ENCODE peak calls at places on chromosomes 12 and 14, in ten cellular contexts. C is BJ, U is DND-41, L is fibroblast of the aortic adventitia, B is fibroblast of mammary gland, E is colonic mucosa, A is stomach, H is cardiac muscle cell, X is astrocyte of the spinal cord, D is SK-N-SH. R is an unnamed sample.

GRCh38 chr12:33546004-33546403 is 106.4 kb upstream of the SYT10 start:
- DNase-seq in C (no peak), U (no peak), L (no peak), B (no peak), E (no peak), A (no peak), H (no peak), X (no peak), D (no peak), R (no peak)

GRCh38 chr12:50699149-50699548 is 64.8 kb upstream of the ATF1 start:
- DNase-seq in C (no peak), U (no peak), L (no peak), B (no peak), E (no peak), A (no peak), H (no peak), X (no peak), D (no peak), R (no peak)

GRCh38 chr12:98440165-98440581 is 75.2 kb upstream of the TMPO start:
- DNase-seq in C (peak; percentile 91), U (no peak), L (peak; percentile 99), B (peak; percentile 95), E (peak; percentile 42), A (peak; percentile 35), H (no peak), X (peak; percentile 86), D (no peak), R (no peak)

GRCh38 chr14:47676301-47676617 is 854 bp upstream of the MDGA2 start:
- DNase-seq in C (no peak), U (no peak), L (no peak), B (no peak), E (no peak), A (no peak), H (no peak), X (no peak), D (no peak), R (no peak)

GRCh38 chr12:4244868-4245267 is 28.7 kb upstream of the CCND2 start:
- DNase-seq in C (no peak), U (no peak), L (no peak), B (no peak), E (no peak), A (no peak), H (no peak), X (no peak), D (no peak), R (no peak)

GRCh38 chr12:122860052-122860853 is 25.0 kb downstream of the HIP1R start:
- DNase-seq in C (no peak), U (peak; percentile 78), L (peak; percentile 82), B (peak; percentile 77), E (peak; percentile 89), A (peak; percentile 87), H (peak; percentile 87), X (peak; percentile 69), D (peak; percentile 89), R (peak; percentile 92)

GRCh38 chr12:52210186-52210924 is 18.5 kb upstream of the KRT80 start:
- DNase-seq in C (no peak), U (no peak), L (peak; percentile 93), B (peak; percentile 87), E (no peak), A (no peak), H (no peak), X (no peak), D (no peak), R (no peak)

GRCh38 chr12:69476276-69477017 is 6.3 kb downstream of the FRS2 start:
- DNase-seq in C (no peak), U (no peak), L (peak; percentile 55), B (peak; percentile 50), E (no peak), A (no peak), H (no peak), X (no peak), D (peak; percentile 9), R (no peak)

GRCh38 chr14:50040401-50040775 is 76.0 kb downstream of the VCPKMT start:
- DNase-seq in C (no peak), U (peak; percentile 66), L (peak; percentile 60), B (peak; percentile 85), E (no peak), A (peak; percentile 29), H (no peak), X (peak; percentile 76), D (no peak), R (peak; percentile 49)

GRCh38 chr14:21054768-21055145 is 2.9 kb upstream of the RNASE8 start:
- DNase-seq in C (no peak), U (no peak), L (no peak), B (no peak), E (no peak), A (no peak), H (no peak), X (no peak), D (no peak), R (no peak)

GRCh38 chr14:21058903-21059302 is 1.3 kb downstream of the RNASE8 start:
- DNase-seq in C (no peak), U (no peak), L (no peak), B (no peak), E (no peak), A (no peak), H (no peak), X (no peak), D (no peak), R (no peak)

GRCh38 chr14:21057803-21058675 is at the start of gene RNASE8:
- DNase-seq in C (no peak), U (no peak), L (no peak), B (peak; percentile 55), E (peak; percentile 36), A (no peak), H (no peak), X (no peak), D (no peak), R (no peak)

GRCh38 chr14:21055473-21056117 is 2.0 kb upstream of the RNASE8 start:
- DNase-seq in C (no peak), U (no peak), L (no peak), B (no peak), E (peak; percentile 80), A (no peak), H (no peak), X (no peak), D (no peak), R (no peak)

GRCh38 chr14:21056520-21057163 is 980 bp upstream of the RNASE8 start:
- DNase-seq in C (no peak), U (no peak), L (no peak), B (peak; percentile 79), E (peak; percentile 90), A (no peak), H (no peak), X (no peak), D (no peak), R (no peak)
- TF ChIP-seq CTCF in C (no peak), U (no peak), L (no peak), B (no peak), E (no peak), A (no peak), H (no peak), X (no peak), D (no peak), R (no peak)

GRCh38 chr12:105231396-105231795 is 4.6 kb downstream of the APPL2 start:
- DNase-seq in C (no peak), U (no peak), L (no peak), B (no peak), E (peak; percentile 44), A (no peak), H (no peak), X (no peak), D (no peak), R (no peak)

GRCh38 chr12:105234197-105234596 is 1.8 kb downstream of the APPL2 start:
- DNase-seq in C (no peak), U (no peak), L (no peak), B (no peak), E (no peak), A (no peak), H (no peak), X (no peak), D (no peak), R (no peak)

GRCh38 chr12:105235299-105235746 is 651 bp downstream of the APPL2 start:
- DNase-seq in C (no peak), U (peak; percentile 10), L (no peak), B (peak; percentile 38), E (no peak), A (no peak), H (no peak), X (peak; percentile 41), D (peak; percentile 25), R (no peak)

GRCh38 chr12:105235747-105236476 is at the start of gene APPL2:
- DNase-seq in C (no peak), U (peak; percentile 88), L (peak; percentile 85), B (peak; percentile 81), E (peak; percentile 90), A (peak; percentile 91), H (peak; percentile 94), X (peak; percentile 89), D (peak; percentile 97), R (peak; percentile 91)

GRCh38 chr12:105233045-105233905 is 2.7 kb downstream of the APPL2 start:
- DNase-seq in C (no peak), U (no peak), L (no peak), B (peak; percentile 46), E (no peak), A (no peak), H (no peak), X (no peak), D (no peak), R (no peak)
- H3K4me3 ChIP-seq in C (peak overlapping the region; percentile 82), U (no peak overlapping the region), L (peak overlapping the region; percentile 52), B (peak overlapping the region; percentile 28), E (no peak overlapping the region), A (no peak overlapping the region), H (no peak overlapping the region), X (no peak overlapping the region), D (peak overlapping the region; percentile 82), R (no peak overlapping the region)

DNA sequence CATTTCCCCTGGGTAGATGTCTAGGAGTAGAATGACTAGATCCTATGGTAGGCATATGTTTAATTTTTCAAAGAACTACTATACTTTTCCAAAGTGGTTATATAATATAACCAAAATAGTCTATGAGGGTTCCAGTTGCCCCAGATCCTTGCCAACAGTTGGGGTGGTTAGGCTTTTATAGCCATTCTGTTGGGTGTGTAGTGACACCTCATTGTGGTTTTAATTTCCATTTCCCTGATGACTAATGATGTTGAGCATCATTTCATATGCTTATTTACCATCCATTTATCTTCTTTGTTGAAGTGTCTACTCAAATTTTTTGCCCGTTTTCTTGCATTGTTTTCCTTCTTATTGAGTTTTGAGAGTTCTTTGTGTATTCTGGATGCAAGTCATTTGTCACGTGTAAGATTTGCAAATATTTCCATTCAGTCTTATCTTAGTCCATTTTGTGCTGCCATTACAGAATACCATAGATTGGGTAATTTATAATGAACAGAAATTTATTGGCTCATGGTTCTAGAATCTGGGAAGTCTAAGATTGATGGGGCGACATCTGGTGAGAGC is 4.7 kb downstream of the SYNE2 start:
- DNase-seq in C (no peak), U (no peak), L (no peak), B (peak; percentile 28), E (no peak), A (no peak), H (no peak), X (no peak), D (no peak), R (peak; percentile 28)
- TF ChIP-seq CTCF in C (no peak), U (no peak), L (no peak), B (no peak), E (no peak), A (no peak), H (no peak), X (no peak), D (no peak), R (no peak)

DNA sequence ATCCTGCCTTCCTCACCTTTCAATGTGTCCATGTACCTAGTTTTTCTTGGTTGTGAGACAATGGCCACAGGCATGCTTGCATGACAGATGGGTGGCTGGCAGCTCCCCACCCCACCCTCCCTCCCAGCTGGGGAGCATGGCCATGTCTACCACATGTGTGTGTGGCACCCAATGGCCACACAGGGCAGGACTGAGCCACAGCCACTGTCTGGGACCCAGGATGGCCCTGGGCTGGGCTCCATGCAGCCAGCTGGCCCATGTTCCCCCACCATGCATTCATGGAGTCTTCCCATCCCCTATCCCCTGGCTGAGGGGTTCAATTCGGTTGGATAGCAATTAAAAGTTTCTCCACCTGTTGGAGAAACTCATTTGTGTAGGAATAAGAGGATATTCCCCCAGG is 566.0 kb upstream of the USP15 start:
- DNase-seq in C (no peak), U (no peak), L (no peak), B (no peak), E (no peak), A (no peak), H (no peak), X (no peak), D (no peak), R (no peak)
- H3K4me3 ChIP-seq in C (no peak overlapping the region), U (no peak overlapping the region), L (no peak overlapping the region), B (no peak overlapping the region), E (no peak overlapping the region), A (no peak overlapping the region), H (no peak overlapping the region), X (no peak overlapping the region), D (no peak overlapping the region), R (no peak overlapping the region)